ENCODE peak calls at places on chromosomes 11 and 22, in eight cellular contexts. C is GM10248, O is IMR-90, A is natural killer cell, L is AG09319, Y is mucosa of descending colon, K is RWPE1, G is gastrocnemius medialis. I is an unnamed sample.

GRCh38 chr11:126695293-126695692 is 305.3 kb downstream of the KIRREL3 start:
- DNase-seq in C (no peak), O (no peak), A (no peak), L (no peak), Y (no peak), K (no peak), G (no peak), I (no peak)

GRCh38 chr11:45149483-45150056 is 3.1 kb downstream of the PRDM11 start:
- DNase-seq in C (no peak), O (no peak), A (peak; percentile 8), L (no peak), Y (no peak), K (no peak), G (no peak), I (no peak)

GRCh38 chr11:116879789-116880402 is 42.5 kb upstream of the APOA1 start:
- DNase-seq in C (peak; percentile 68), O (peak; percentile 85), A (no peak), L (peak; percentile 70), Y (peak; percentile 53), K (peak; percentile 49), G (no peak), I (no peak)

GRCh38 chr11:27022659-27023251 is 17.9 kb upstream of the BBOX1 start:
- DNase-seq in C (no peak), O (no peak), A (no peak), L (no peak), Y (no peak), K (no peak), G (no peak), I (no peak)

GRCh38 chr11:130817608-130817944 is 98.7 kb downstream of the SNX19 start:
- DNase-seq in C (no peak), O (peak; percentile 86), A (no peak), L (no peak), Y (no peak), K (no peak), G (peak; percentile 49), I (no peak)

GRCh38 chr22:48302657-48303359 is 1524.9 kb downstream of the BRD1 start:
- DNase-seq in C (peak; percentile 13), O (no peak), A (no peak), L (no peak), Y (no peak), K (no peak), G (no peak), I (no peak)

GRCh38 chr22:32996702-32997101 is 61.5 kb downstream of the SYN3 start:
- DNase-seq in C (no peak), O (no peak), A (no peak), L (no peak), Y (peak; percentile 8), K (peak; percentile 70), G (peak; percentile 79), I (no peak)

GRCh38 chr11:5689551-5689983 is at the start of gene TRIM22:
- DNase-seq in C (peak; percentile 71), O (peak; percentile 71), A (peak; percentile 43), L (peak; percentile 44), Y (peak; percentile 58), K (peak; percentile 26), G (peak; percentile 23), I (no peak)

GRCh38 chr11:76152741-76153608 is 53.3 kb downstream of the WNT11 start:
- DNase-seq in C (peak; percentile 76), O (no peak), A (no peak), L (no peak), Y (no peak), K (no peak), G (no peak), I (no peak)

GRCh38 chr11:117217141-117217609 is 14.7 kb downstream of the PCSK7 start:
- DNase-seq in C (no peak), O (peak; percentile 88), A (no peak), L (no peak), Y (no peak), K (no peak), G (no peak), I (peak; percentile 26)

GRCh38 chr22:23270212-23270733 is 90.0 kb downstream of the BCR start:
- DNase-seq in C (no peak), O (peak; percentile 7), A (no peak), L (no peak), Y (no peak), K (no peak), G (no peak), I (no peak)

GRCh38 chr11:110098645-110099044 is 5.5 kb downstream of the ZC3H12C start:
- DNase-seq in C (no peak), O (peak; percentile 13), A (no peak), L (no peak), Y (no peak), K (no peak), G (no peak), I (no peak)

GRCh38 chr11:10911907-10912306 is 54.1 kb upstream of the ZBED5 start:
- DNase-seq in C (no peak), O (no peak), A (no peak), L (no peak), Y (no peak), K (no peak), G (no peak), I (no peak)

GRCh38 chr11:66745356-66746235 is 16.6 kb upstream of the SPTBN2 start:
- DNase-seq in C (peak; percentile 68), O (no peak), A (no peak), L (no peak), Y (peak; percentile 75), K (peak; percentile 41), G (no peak), I (no peak)

GRCh38 chr11:60127311-60127811 is 38.9 kb downstream of the MS4A2 start:
- DNase-seq in C (no peak), O (no peak), A (no peak), L (no peak), Y (no peak), K (peak; percentile 22), G (no peak), I (no peak)

GRCh38 chr11:15195454-15196200 is 80.9 kb downstream of the INSC start:
- DNase-seq in C (no peak), O (no peak), A (no peak), L (no peak), Y (no peak), K (no peak), G (no peak), I (no peak)

DNA sequence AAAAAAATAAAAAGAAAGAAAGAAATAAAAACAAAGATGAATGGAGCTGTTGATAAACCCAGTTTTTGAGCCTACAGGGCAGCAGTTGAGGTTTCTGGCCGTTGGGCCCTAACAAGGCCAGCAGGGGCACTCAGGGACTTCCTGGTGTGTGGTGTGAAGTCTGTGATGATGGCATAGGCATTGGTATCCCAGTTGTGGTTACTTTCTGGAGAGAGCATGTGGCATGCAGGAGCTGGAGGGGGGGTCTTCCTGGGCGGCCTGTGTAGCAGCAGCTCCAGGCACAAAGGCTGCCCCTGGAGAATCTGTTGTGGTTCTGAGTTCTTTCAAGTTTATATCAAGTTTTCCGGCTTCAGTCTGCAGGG is 2.0 kb upstream of the TXNRD2 start:
- DNase-seq in C (peak; percentile 42), O (peak; percentile 76), A (no peak), L (no peak), Y (no peak), K (no peak), G (no peak), I (no peak)
- TF ChIP-seq CTCF in C (peak; percentile 10), O (peak; percentile 23), A (no peak), L (no peak), Y (no peak), K (no peak), G (no peak), I (no peak)

DNA sequence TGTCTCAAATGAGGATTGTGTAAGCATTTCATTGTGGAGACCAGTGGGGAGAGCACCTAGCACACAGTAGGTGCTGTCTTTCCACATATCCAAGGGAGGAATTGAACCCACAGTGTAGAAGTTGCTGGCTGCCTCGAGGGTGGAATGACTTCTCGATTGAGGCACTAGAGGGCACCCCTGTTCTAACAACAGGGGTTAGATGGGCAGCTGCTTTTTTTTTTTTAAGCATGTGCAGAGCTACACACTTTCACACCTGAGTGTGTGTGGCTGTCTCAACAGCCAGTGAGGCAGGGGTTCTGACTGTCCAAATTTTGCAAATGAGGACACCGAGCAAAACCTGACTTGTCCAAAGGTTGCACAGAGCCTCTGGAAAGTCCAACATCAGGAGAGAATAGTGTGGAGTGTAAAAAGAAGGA is 118.2 kb upstream of the CRYBB3 start:
- DNase-seq in C (peak; percentile 66), O (peak; percentile 4), A (peak; percentile 40), L (no peak), Y (peak; percentile 65), K (peak; percentile 20), G (no peak), I (no peak)
- TF ChIP-seq CTCF in C (peak; percentile 55), O (peak; percentile 24), A (peak; percentile 63), L (peak; percentile 28), Y (peak; percentile 9), K (peak; percentile 47), G (peak; percentile 50), I (no peak)

DNA sequence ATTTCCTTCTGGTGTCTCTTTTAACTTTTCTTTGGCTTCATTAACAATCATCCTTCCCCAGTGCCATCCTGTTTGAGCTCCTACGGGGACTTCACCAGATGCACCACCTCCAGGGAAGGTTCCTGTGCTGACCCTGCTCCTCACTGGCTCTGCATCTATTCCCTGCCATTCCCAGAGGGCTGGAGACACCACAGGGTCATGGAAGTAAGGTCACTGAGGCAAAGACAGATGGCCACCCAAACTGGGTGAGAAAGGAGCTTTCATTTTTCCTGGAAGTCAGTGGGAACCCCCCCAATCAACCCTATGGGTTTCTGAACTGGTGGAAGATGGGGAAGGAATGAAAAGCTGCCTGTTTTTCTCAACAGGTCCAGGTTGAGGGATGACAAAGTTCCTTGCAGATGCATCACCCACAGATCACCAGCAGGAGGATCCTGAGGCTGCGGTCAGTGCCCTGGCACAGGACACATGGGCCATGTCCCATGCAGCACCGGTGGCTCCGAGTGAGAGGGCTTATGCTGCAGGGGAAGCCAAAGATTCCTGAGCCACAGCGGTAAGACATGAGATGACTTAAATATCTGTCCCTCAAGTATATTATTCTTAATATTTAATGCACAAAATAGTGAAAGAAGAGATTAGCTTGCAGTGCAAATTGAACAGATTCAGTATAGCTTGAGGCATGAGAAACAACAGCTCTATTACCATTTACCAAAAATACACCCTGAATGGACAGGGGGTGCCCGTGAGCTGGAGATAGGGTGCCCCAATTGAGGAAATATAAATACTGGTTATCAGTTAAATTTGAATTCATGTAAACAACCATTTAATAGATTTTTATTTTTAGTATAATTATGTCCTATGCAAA is 73.0 kb upstream of the VPREB1 start:
- DNase-seq in C (no peak), O (no peak), A (no peak), L (no peak), Y (no peak), K (peak; percentile 2), G (no peak), I (no peak)
- TF ChIP-seq CTCF in C (peak; percentile 23), O (peak; percentile 9), A (no peak), L (peak; percentile 10), Y (no peak), K (no peak), G (no peak), I (no peak)

DNA sequence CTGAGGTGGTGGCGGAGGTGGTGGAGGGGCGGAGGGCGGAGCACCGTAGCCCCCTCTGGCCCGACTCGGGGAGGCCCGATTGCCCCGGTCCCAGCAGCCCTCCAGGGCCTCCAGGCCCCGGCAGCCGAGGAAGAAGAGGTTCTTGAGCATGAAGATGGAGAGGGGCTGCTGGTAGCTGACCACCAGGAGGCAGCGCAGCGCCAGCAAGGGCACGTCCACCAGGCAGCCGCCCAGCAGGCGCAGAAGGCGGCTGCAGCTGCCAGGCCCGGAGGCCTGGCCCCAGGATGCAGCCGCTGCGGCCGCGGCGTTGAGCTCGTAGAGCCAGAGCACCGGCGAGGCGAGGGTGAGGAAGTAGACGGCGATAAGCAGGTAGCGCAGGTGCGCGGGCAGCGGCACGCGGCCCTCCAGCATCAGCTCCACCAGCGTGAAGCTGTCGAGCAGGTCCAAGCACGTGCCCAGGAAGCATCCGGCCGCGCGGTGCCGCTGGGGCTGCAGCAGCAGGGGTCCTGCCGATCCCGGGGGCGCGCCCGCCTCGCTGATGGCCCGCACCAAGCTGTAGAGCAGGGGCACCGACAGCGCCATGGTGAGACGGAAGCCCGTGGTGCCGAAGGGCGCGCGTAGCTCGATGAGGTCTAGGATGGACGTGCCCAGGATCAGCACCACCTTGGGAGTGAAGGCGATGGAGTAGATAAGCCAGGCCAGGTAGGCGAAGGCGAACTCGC is 1.5 kb downstream of the TMEM121B start:
- DNase-seq in C (no peak), O (no peak), A (no peak), L (no peak), Y (peak; percentile 55), K (no peak), G (peak; percentile 59), I (no peak)
- TF ChIP-seq CTCF in C (no peak), O (no peak), A (no peak), L (no peak), Y (peak; percentile 7), K (no peak), G (peak; percentile 56), I (no peak)

I was measured in omental fat pad.